ENCODE peak calls at places on chromosomes 4 and X, in four cellular contexts. One of them, this sample, is unnamed.

GRCh38 chrX:45472968-45473367 is 272.3 kb upstream of the DIPK2B start:
- DNase-seq in A673: no peak
- DNase-seq in H9: no peak
- DNase-seq in natural killer cell: no peak
- DNase-seq in this sample: no peak

GRCh38 chr4:5758741-5759140 is 47.7 kb downstream of the EVC start:
- DNase-seq in H9: no peak
- DNase-seq in natural killer cell: no peak
- DNase-seq in A673: peak
- DNase-seq in this sample: no peak

GRCh38 chr4:39976945-39977488 is 694 bp downstream of the PDS5A start:
- DNase-seq in A673: peak
- DNase-seq in H9: peak
- DNase-seq in natural killer cell: peak
- DNase-seq in this sample: peak

GRCh38 chr4:159395693-159396092 is 292.8 kb downstream of the RAPGEF2 start:
- DNase-seq in A673: no peak
- DNase-seq in natural killer cell: no peak
- DNase-seq in H9: no peak
- DNase-seq in this sample: no peak

GRCh38 chr4:172726001-172726423 is 442.6 kb upstream of the GALNT7 start:
- DNase-seq in A673: no peak
- DNase-seq in H9: no peak
- DNase-seq in natural killer cell: no peak
- DNase-seq in this sample: peak

GRCh38 chr4:111360906-111361305 is 738.0 kb upstream of the PITX2 start:
- DNase-seq in natural killer cell: no peak
- DNase-seq in A673: no peak
- DNase-seq in H9: no peak
- DNase-seq in this sample: no peak

GRCh38 chrX:72027914-72028307 is 103.8 kb downstream of the RTL5 start:
- DNase-seq in natural killer cell: no peak
- DNase-seq in H9: peak
- DNase-seq in A673: no peak
- DNase-seq in this sample: no peak

GRCh38 chr4:84215218-84215617 is 283.9 kb downstream of the NKX6-1 start:
- DNase-seq in A673: no peak
- DNase-seq in H9: no peak
- DNase-seq in natural killer cell: no peak
- DNase-seq in this sample: no peak

GRCh38 chr4:88618782-88619485 is 26.7 kb downstream of the HERC3 start:
- DNase-seq in H9: no peak
- DNase-seq in natural killer cell: no peak
- DNase-seq in A673: no peak
- DNase-seq in this sample: no peak

GRCh38 chr4:138841341-138841740 is 174.2 kb upstream of the NOCT start:
- DNase-seq in H9: no peak
- DNase-seq in A673: no peak
- DNase-seq in natural killer cell: no peak
- DNase-seq in this sample: no peak

GRCh38 chr4:118774989-118775388 is 60.9 kb downstream of the SEC24D start:
- DNase-seq in H9: no peak
- DNase-seq in natural killer cell: no peak
- DNase-seq in A673: no peak
- DNase-seq in this sample: no peak

GRCh38 chr4:109278594-109279031 is 23.8 kb downstream of the COL25A1 start:
- DNase-seq in natural killer cell: no peak
- DNase-seq in A673: peak
- DNase-seq in H9: no peak
- DNase-seq in this sample: no peak

GRCh38 chr4:46933686-46934085 is 24.6 kb upstream of the COX7B2 start:
- DNase-seq in H9: no peak
- DNase-seq in natural killer cell: no peak
- DNase-seq in A673: no peak
- DNase-seq in this sample: no peak

GRCh38 chr4:46931981-46932380 is 22.9 kb upstream of the COX7B2 start:
- DNase-seq in natural killer cell: no peak
- DNase-seq in H9: peak
- DNase-seq in A673: peak
- DNase-seq in this sample: peak

GRCh38 chr4:46934731-46935130 is 25.7 kb upstream of the COX7B2 start:
- DNase-seq in H9: no peak
- DNase-seq in natural killer cell: no peak
- DNase-seq in A673: no peak
- DNase-seq in this sample: no peak

DNA sequence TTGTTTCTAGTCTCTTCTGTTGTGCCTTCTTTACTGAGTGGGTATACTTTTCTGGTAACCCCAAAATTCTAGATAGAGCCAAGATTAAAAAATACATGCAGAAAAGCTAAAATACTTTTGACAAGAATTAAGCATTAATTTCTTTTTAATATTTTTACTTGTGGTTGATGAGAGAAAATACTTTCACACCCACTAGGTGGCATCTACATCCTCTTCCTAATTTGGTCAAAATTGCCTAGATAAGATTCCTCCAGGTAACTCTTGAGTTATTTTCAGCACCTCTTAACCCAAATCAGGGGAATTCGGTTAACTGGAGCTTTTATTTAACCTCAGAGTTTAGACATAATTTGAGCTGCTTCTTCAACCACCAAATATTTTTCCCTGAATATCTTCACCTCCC is 28.4 kb upstream of the COX7B2 start:
- DNase-seq in A673: peak
- DNase-seq in H9: no peak
- DNase-seq in natural killer cell: no peak
- DNase-seq in this sample: no peak
- TF ChIP-seq CTCF in A673: peak
- TF ChIP-seq CTCF in H9: peak
- TF ChIP-seq CTCF in natural killer cell: no peak
- TF ChIP-seq CTCF in this sample: no peak

GRCh38 chr4:2963185-2964076 is at the start of the genes GRK4 and NOP14:
- DNase-seq in natural killer cell: peak
- DNase-seq in H9: peak
- DNase-seq in A673: peak
- DNase-seq in this sample: peak
- TF ChIP-seq CTCF in natural killer cell: peak
- TF ChIP-seq CTCF in H9: no peak
- TF ChIP-seq CTCF in A673: peak
- TF ChIP-seq CTCF in this sample: peak

GRCh38 chr4:78667764-78668163 is 108.4 kb upstream of the BMP2K start:
- DNase-seq in natural killer cell: no peak
- DNase-seq in H9: no peak
- DNase-seq in A673: no peak
- DNase-seq in this sample: no peak

GRCh38 chr4:78666830-78667258 is 109.3 kb upstream of the BMP2K start:
- DNase-seq in A673: no peak
- DNase-seq in H9: no peak
- DNase-seq in natural killer cell: no peak
- DNase-seq in this sample: no peak

GRCh38 chr4:78667337-78667736 is 108.8 kb upstream of the BMP2K start:
- DNase-seq in natural killer cell: no peak
- DNase-seq in A673: no peak
- DNase-seq in H9: no peak
- DNase-seq in this sample: no peak

GRCh38 chr4:78671812-78672440 is 104.2 kb upstream of the BMP2K start:
- DNase-seq in H9: no peak
- DNase-seq in A673: no peak
- DNase-seq in natural killer cell: no peak
- DNase-seq in this sample: no peak

DNA sequence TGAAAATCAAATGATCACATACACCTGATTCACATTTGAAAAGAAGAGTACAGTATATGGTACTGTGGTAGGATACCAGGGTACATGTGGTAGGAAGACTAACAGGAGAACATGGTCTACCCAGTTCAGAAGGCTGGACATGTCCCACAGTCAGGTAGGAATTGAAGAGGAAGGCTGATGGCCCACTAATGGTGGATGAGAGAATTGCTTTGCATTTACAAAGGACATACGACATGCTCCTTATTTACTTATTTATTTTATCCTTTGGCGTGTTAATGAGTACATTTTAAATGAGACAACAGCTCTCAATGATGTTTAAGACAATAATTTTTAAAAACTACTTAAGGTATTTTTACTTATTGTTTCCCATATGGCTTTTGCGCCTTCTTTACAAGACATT is 106.7 kb upstream of the BMP2K start:
- DNase-seq in H9: no peak
- DNase-seq in natural killer cell: no peak
- DNase-seq in A673: no peak
- DNase-seq in this sample: no peak
- TF ChIP-seq CTCF in H9: peak
- TF ChIP-seq CTCF in natural killer cell: no peak
- TF ChIP-seq CTCF in A673: peak
- TF ChIP-seq CTCF in this sample: peak

GRCh38 chr4:42767669-42768068 is 110.8 kb upstream of the ATP8A1 start:
- DNase-seq in H9: peak
- DNase-seq in natural killer cell: no peak
- DNase-seq in A673: no peak
- DNase-seq in this sample: no peak

GRCh38 chr4:42768125-42768748 is 111.3 kb upstream of the ATP8A1 start:
- DNase-seq in A673: no peak
- DNase-seq in H9: peak
- DNase-seq in natural killer cell: no peak
- DNase-seq in this sample: no peak
- TF ChIP-seq CTCF in A673: no peak
- TF ChIP-seq CTCF in H9: peak
- TF ChIP-seq CTCF in natural killer cell: no peak
- TF ChIP-seq CTCF in this sample: no peak

This sample was measured in nephron progenitor cell.